ENCODE peak calls at places on chromosomes 4 and X, in five cellular contexts. One of them, this sample, is unnamed.

GRCh38 chr4:128271551-128271950 is 16.1 kb downstream of the PGRMC2 start:
- DNase-seq in A549: no peak
- DNase-seq in WTC11: no peak
- DNase-seq in H1: no peak
- DNase-seq in SK-N-SH: no peak
- DNase-seq in this sample: no peak

GRCh38 chr4:138522366-138522765 is 280.2 kb upstream of the SLC7A11 start:
- DNase-seq in A549: no peak
- DNase-seq in WTC11: no peak
- DNase-seq in H1: no peak
- DNase-seq in SK-N-SH: no peak
- DNase-seq in this sample: peak; percentile 39

GRCh38 chr4:37594095-37594494 is 92.1 kb downstream of the RELL1 start:
- DNase-seq in A549: no peak
- DNase-seq in WTC11: no peak
- DNase-seq in H1: no peak
- DNase-seq in SK-N-SH: no peak
- DNase-seq in this sample: no peak

GRCh38 chr4:158163941-158164665 is 8.7 kb downstream of the GASK1B start:
- DNase-seq in A549: no peak
- DNase-seq in WTC11: no peak
- DNase-seq in H1: no peak
- DNase-seq in SK-N-SH: no peak
- DNase-seq in this sample: no peak

GRCh38 chrX:153969904-153970397 is 1.7 kb downstream of the HCFC1 start:
- DNase-seq in A549: no peak
- DNase-seq in WTC11: no peak
- DNase-seq in H1: no peak
- DNase-seq in SK-N-SH: peak; percentile 59
- DNase-seq in this sample: no peak

GRCh38 chr4:66489783-66490452 is 819.6 kb upstream of the EPHA5 start:
- DNase-seq in A549: peak; percentile 1
- DNase-seq in WTC11: no peak
- DNase-seq in H1: no peak
- DNase-seq in SK-N-SH: no peak
- DNase-seq in this sample: no peak

GRCh38 chrX:39261446-39262147 is 460.3 kb downstream of the MID1IP1 start:
- DNase-seq in A549: peak; percentile 1
- DNase-seq in WTC11: no peak
- DNase-seq in H1: no peak
- DNase-seq in SK-N-SH: peak; percentile 25
- DNase-seq in this sample: peak; percentile 49

GRCh38 chrX:13756381-13756780 is 21.8 kb downstream of the OFD1 start:
- DNase-seq in A549: no peak
- DNase-seq in WTC11: no peak
- DNase-seq in H1: no peak
- DNase-seq in SK-N-SH: no peak
- DNase-seq in this sample: no peak

GRCh38 chr4:173490817-173491518 is 39.1 kb downstream of the HAND2 start:
- DNase-seq in A549: no peak
- DNase-seq in WTC11: no peak
- DNase-seq in H1: no peak
- DNase-seq in SK-N-SH: no peak
- DNase-seq in this sample: peak; percentile 77

DNA sequence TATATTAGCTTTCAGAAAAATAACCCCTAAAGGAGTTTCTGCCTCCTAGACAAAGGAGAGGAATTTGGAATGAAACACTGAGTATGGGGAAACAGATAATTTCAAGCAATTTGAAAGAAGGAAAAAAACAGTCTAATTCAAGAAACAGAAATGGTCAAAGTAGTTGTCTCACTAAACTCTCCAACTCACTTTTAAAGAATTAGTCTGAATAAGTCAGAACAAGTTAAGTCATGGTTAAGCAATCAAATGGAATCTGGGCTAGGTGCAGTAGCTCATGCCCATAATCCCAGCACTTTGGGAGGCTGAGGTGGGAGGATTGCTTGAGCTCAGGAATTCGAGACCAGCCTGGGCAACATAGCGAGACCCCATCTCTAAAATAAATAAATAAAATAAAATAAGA is 95.7 kb upstream of the GRIA3 start:
- DNase-seq in A549: no peak
- DNase-seq in WTC11: no peak
- DNase-seq in H1: no peak
- DNase-seq in SK-N-SH: no peak
- DNase-seq in this sample: no peak
- TF ChIP-seq MAX in A549: no peak
- TF ChIP-seq MAX in WTC11: no peak
- TF ChIP-seq MAX in H1: no peak
- TF ChIP-seq MAX in SK-N-SH: no peak
- TF ChIP-seq MAX in this sample: no peak

GRCh38 chr4:7967501-7968261 is 28.0 kb upstream of the AFAP1 start:
- DNase-seq in A549: no peak
- DNase-seq in WTC11: no peak
- DNase-seq in H1: no peak
- DNase-seq in SK-N-SH: no peak
- DNase-seq in this sample: no peak
- TF ChIP-seq MAX in A549: peak; percentile 17
- TF ChIP-seq MAX in WTC11: no peak
- TF ChIP-seq MAX in H1: no peak
- TF ChIP-seq MAX in SK-N-SH: no peak
- TF ChIP-seq MAX in this sample: no peak

DNA sequence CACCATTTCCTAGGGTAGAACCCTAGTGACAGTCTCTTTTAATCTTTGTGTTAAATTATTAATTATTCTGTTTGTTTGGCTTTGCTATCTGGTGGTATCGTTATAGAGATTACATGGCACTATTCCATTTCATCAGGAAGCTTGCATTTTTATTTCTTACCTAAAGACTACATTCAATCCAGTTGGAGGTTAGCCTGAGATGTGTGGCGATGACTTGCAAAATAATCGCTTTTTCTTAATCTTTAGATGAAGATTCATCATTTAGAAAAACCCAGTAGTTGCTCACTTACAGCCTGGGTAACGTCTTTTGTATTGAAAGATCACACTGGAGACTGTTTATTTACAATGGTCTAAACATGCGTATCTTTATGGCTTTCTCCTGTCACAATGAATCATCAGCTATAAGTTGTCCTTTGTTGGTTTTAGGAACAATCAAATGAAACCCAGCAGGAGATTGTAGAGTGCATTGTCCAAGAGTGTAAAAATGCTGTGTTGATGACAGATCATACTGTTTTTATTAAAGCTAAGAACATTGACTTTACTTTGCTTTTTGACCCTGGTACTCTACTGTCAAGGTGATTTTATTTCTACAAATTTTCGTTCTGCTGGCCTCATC is 281.7 kb upstream of the PITX2 start:
- DNase-seq in A549: no peak
- DNase-seq in WTC11: no peak
- DNase-seq in H1: no peak
- DNase-seq in SK-N-SH: no peak
- DNase-seq in this sample: no peak
- TF ChIP-seq MAX in A549: no peak
- TF ChIP-seq MAX in WTC11: no peak
- TF ChIP-seq MAX in H1: no peak
- TF ChIP-seq MAX in SK-N-SH: no peak
- TF ChIP-seq MAX in this sample: no peak

GRCh38 chr4:8069102-8069752 is 89.4 kb downstream of the ABLIM2 start:
- DNase-seq in A549: no peak
- DNase-seq in WTC11: no peak
- DNase-seq in H1: no peak
- DNase-seq in SK-N-SH: no peak
- DNase-seq in this sample: no peak

GRCh38 chr4:8072235-8072968 is 86.2 kb downstream of the ABLIM2 start:
- DNase-seq in A549: no peak
- DNase-seq in WTC11: no peak
- DNase-seq in H1: no peak
- DNase-seq in SK-N-SH: no peak
- DNase-seq in this sample: no peak

GRCh38 chr4:8070751-8071718 is 87.6 kb downstream of the ABLIM2 start:
- DNase-seq in A549: no peak
- DNase-seq in WTC11: no peak
- DNase-seq in H1: no peak
- DNase-seq in SK-N-SH: peak; percentile 60
- DNase-seq in this sample: no peak

GRCh38 chr4:8073206-8073863 is 85.3 kb downstream of the ABLIM2 start:
- DNase-seq in A549: no peak
- DNase-seq in WTC11: no peak
- DNase-seq in H1: no peak
- DNase-seq in SK-N-SH: peak; percentile 81
- DNase-seq in this sample: no peak

DNA sequence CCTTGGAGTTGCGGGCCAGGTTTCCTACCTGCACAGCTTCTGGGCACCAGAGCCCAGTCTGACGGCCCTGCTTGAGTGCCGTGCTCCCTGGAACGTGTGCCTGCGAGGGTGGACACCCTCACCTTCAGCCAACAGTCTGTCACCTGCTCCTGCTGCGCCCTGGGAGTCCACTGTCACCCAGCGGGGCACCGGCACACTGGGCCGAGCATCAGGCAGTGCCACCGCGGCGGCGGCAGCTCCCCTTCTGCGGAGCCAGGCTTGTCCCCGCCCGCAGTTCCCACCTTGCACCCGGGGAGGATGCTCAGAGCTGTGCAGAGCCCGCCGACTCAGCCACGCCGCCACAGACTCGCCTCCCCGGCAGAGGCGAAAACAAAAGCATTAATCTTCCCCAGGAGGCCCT is 86.9 kb downstream of the ABLIM2 start:
- DNase-seq in A549: no peak
- DNase-seq in WTC11: no peak
- DNase-seq in H1: no peak
- DNase-seq in SK-N-SH: no peak
- DNase-seq in this sample: no peak
- TF ChIP-seq MAX in A549: no peak
- TF ChIP-seq MAX in WTC11: no peak
- TF ChIP-seq MAX in H1: no peak
- TF ChIP-seq MAX in SK-N-SH: no peak
- TF ChIP-seq MAX in this sample: no peak

GRCh38 chr4:88217169-88217568 is 58.7 kb upstream of the ABCG2 start:
- DNase-seq in A549: no peak
- DNase-seq in WTC11: no peak
- DNase-seq in H1: peak; percentile 8
- DNase-seq in SK-N-SH: no peak
- DNase-seq in this sample: no peak
- TF ChIP-seq MAX in A549: no peak
- TF ChIP-seq MAX in WTC11: no peak
- TF ChIP-seq MAX in H1: no peak
- TF ChIP-seq MAX in SK-N-SH: no peak
- TF ChIP-seq MAX in this sample: no peak

DNA sequence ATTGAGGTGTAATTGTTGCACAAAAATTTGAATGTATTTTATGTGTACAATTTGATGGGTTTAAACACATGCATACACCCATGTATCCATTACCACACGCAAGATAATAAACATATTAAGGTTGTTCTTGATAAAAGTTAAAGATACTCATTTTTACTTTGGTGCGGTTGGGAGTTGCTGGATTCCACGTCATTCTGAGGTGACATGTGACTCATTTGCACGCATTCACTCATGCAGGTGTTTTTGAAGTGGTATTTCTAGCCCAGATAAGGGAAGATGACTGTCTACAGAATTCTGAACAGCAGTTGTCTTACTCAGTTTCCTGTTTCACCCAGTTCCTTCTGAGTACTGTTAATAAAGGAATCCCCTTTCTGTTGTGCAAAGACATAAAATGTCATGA is 142.0 kb downstream of the RTL3 start:
- DNase-seq in A549: no peak
- DNase-seq in WTC11: no peak
- DNase-seq in H1: no peak
- DNase-seq in SK-N-SH: no peak
- DNase-seq in this sample: no peak
- TF ChIP-seq MAX in A549: no peak
- TF ChIP-seq MAX in WTC11: no peak
- TF ChIP-seq MAX in H1: no peak
- TF ChIP-seq MAX in SK-N-SH: no peak
- TF ChIP-seq MAX in this sample: no peak

GRCh38 chr4:3352918-3353594 is 60.2 kb downstream of the RGS12 start:
- DNase-seq in A549: no peak
- DNase-seq in WTC11: no peak
- DNase-seq in H1: no peak
- DNase-seq in SK-N-SH: no peak
- DNase-seq in this sample: no peak

GRCh38 chr4:3353747-3354454 is 61.1 kb downstream of the RGS12 start:
- DNase-seq in A549: no peak
- DNase-seq in WTC11: no peak
- DNase-seq in H1: peak; percentile 33
- DNase-seq in SK-N-SH: no peak
- DNase-seq in this sample: no peak

GRCh38 chr4:3354455-3354811 is 61.6 kb downstream of the RGS12 start:
- DNase-seq in A549: no peak
- DNase-seq in WTC11: no peak
- DNase-seq in H1: no peak
- DNase-seq in SK-N-SH: no peak
- DNase-seq in this sample: no peak

GRCh38 chr4:3355266-3355748 is 62.5 kb downstream of the RGS12 start:
- DNase-seq in A549: no peak
- DNase-seq in WTC11: no peak
- DNase-seq in H1: no peak
- DNase-seq in SK-N-SH: no peak
- DNase-seq in this sample: no peak

GRCh38 chr4:3352505-3352904 is 59.7 kb downstream of the RGS12 start:
- DNase-seq in A549: no peak
- DNase-seq in WTC11: no peak
- DNase-seq in H1: no peak
- DNase-seq in SK-N-SH: no peak
- DNase-seq in this sample: no peak
- TF ChIP-seq MAX in A549: no peak
- TF ChIP-seq MAX in WTC11: no peak
- TF ChIP-seq MAX in H1: no peak
- TF ChIP-seq MAX in SK-N-SH: no peak
- TF ChIP-seq MAX in this sample: no peak

DNA sequence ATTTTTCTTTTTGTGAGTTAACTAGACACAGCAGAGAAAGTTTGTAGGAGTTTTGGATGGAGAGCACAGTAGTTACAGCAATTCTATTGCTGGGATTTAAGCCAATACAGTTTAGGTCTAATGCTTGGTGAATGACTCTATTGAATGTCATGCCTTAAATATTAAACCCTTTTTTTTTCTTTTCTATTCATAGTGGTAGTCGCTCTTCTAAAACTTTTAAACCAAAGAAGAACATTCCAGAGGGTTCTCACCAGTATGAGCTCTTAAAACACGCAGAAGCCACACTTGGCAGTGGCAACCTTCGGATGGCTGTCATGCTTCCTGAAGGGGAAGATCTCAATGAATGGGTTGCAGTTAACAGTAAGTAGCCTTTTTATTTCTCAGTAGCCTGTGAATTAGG is 34.8 kb upstream of the DCK start:
- DNase-seq in A549: no peak
- DNase-seq in WTC11: no peak
- DNase-seq in H1: no peak
- DNase-seq in SK-N-SH: no peak
- DNase-seq in this sample: no peak
- TF ChIP-seq MAX in A549: no peak
- TF ChIP-seq MAX in WTC11: no peak
- TF ChIP-seq MAX in H1: no peak
- TF ChIP-seq MAX in SK-N-SH: no peak
- TF ChIP-seq MAX in this sample: no peak

This sample was measured in NB4.